ENCODE peak calls at places on chromosomes 7 and 10, in six cellular contexts. O is astrocyte of the spinal cord; A is ureter; R is WTC11; Q is stimulated activated CD8-positive, alpha-beta memory T cell treated with anti-CD3 and anti-CD28 coated beads, Interleukin-15, amount 100 ng/mL, for 24 hours; M is nucleus accumbens. F is an unnamed sample.

GRCh38 chr7:129385116-129385515 is 49.1 kb upstream of the STRIP2 start:
- DNase-seq in M (no peak), R (no peak), O (no peak), Q (no peak), A (no peak), F (no peak)

GRCh38 chr7:151954866-151955820 is 1.1 kb upstream of the GALNTL5 start:
- DNase-seq in M (no peak), A (peak), Q (no peak), O (no peak), R (no peak), F (no peak)

GRCh38 chr10:32197423-32197822 is 141.2 kb upstream of the KIF5B start:
- DNase-seq in A (no peak), R (no peak), M (no peak), Q (no peak), O (no peak), F (no peak)

GRCh38 chr10:114544045-114544659 is 113.9 kb downstream of the ABLIM1 start:
- DNase-seq in M (no peak), Q (no peak), R (no peak), A (peak), O (no peak), F (no peak)

GRCh38 chr7:15478401-15478800 is 83.4 kb downstream of the AGMO start:
- DNase-seq in Q (no peak), R (no peak), O (no peak), A (no peak), M (no peak), F (no peak)

GRCh38 chr10:93680414-93681047 is 21.9 kb downstream of the FRA10AC1 start:
- DNase-seq in O (peak), R (no peak), Q (no peak), M (no peak), A (no peak), F (no peak)

GRCh38 chr7:112400141-112400540 is 50.1 kb upstream of the IFRD1 start:
- DNase-seq in A (no peak), R (no peak), Q (no peak), M (no peak), O (peak), F (no peak)

GRCh38 chr7:115709664-115710063 is 320.9 kb downstream of the TFEC start:
- DNase-seq in A (no peak), O (no peak), R (no peak), M (no peak), Q (no peak), F (no peak)

GRCh38 chr10:6716521-6716920 is 136.4 kb upstream of the PRKCQ start:
- DNase-seq in Q (no peak), M (no peak), O (no peak), R (no peak), A (no peak), F (no peak)

GRCh38 chr7:97555845-97556431 is 175.9 kb upstream of the TAC1 start:
- DNase-seq in A (no peak), R (no peak), Q (no peak), O (no peak), M (no peak), F (no peak)

GRCh38 chr7:79361214-79361613 is 92.3 kb downstream of the MAGI2 start:
- DNase-seq in M (no peak), Q (no peak), O (no peak), R (peak), A (no peak), F (no peak)

GRCh38 chr7:961546-962400 is 7.3 kb upstream of the ADAP1 start:
- DNase-seq in Q (no peak), R (no peak), M (no peak), A (no peak), O (no peak), F (no peak)

GRCh38 chr7:148941598-148942280 is 57.6 kb upstream of the EZH2 start:
- DNase-seq in R (peak), A (peak), M (no peak), O (peak), Q (no peak), F (peak)

GRCh38 chr10:78516236-78516635 is 482.6 kb downstream of the RPS24 start:
- DNase-seq in Q (no peak), R (no peak), A (no peak), O (no peak), M (no peak), F (no peak)

GRCh38 chr10:9510626-9511025 is 1456.1 kb downstream of the GATA3 start:
- DNase-seq in M (no peak), A (no peak), O (no peak), R (no peak), Q (no peak), F (no peak)

GRCh38 chr10:25017247-25017590 is 807 bp downstream of the THNSL1 start:
- DNase-seq in Q (peak), M (no peak), R (no peak), A (no peak), O (no peak), F (no peak)

GRCh38 chr10:114698271-114699185 is 40.5 kb upstream of the ABLIM1 start:
- DNase-seq in Q (no peak), O (peak), A (no peak), M (no peak), R (no peak), F (no peak)

GRCh38 chr7:134847834-134848233 is 68.4 kb downstream of the CALD1 start:
- DNase-seq in A (no peak), O (no peak), Q (no peak), R (no peak), M (no peak), F (no peak)

GRCh38 chr7:102304668-102305067 is 18.0 kb downstream of the SH2B2 start:
- DNase-seq in M (no peak), Q (no peak), A (no peak), O (no peak), R (no peak), F (no peak)

GRCh38 chr7:10429516-10429915 is 544.2 kb upstream of the PHF14 start:
- DNase-seq in R (no peak), M (no peak), O (no peak), A (no peak), Q (no peak), F (no peak)

GRCh38 chr10:117663750-117664149 is 121.2 kb downstream of the EMX2 start:
- DNase-seq in M (no peak), O (peak), R (no peak), A (no peak), Q (no peak), F (no peak)

GRCh38 chr10:70260259-70260658 is 23.5 kb downstream of the NPFFR1 start:
- DNase-seq in R (peak), A (no peak), Q (no peak), O (no peak), M (no peak), F (no peak)

GRCh38 chr10:29646238-29646902 is 11.6 kb upstream of the SVIL start:
- DNase-seq in Q (no peak), M (no peak), O (peak), R (no peak), A (no peak), F (peak)

GRCh38 chr10:70432101-70432500 is 9.4 kb downstream of the NODAL start:
- DNase-seq in A (no peak), O (peak), Q (no peak), M (peak), R (no peak), F (no peak)

GRCh38 chr10:106285199-106285598 is 879.3 kb downstream of the SORCS1 start:
- DNase-seq in M (no peak), Q (no peak), A (no peak), O (no peak), R (no peak), F (no peak)

GRCh38 chr10:7385114-7385513 is 25.7 kb downstream of the SFMBT2 start:
- DNase-seq in O (no peak), R (no peak), M (no peak), Q (no peak), A (no peak), F (no peak)

GRCh38 chr7:65554-65953 is 126.8 kb upstream of the FAM20C start:
- DNase-seq in Q (no peak), M (no peak), O (no peak), R (no peak), A (no peak), F (no peak)

GRCh38 chr10:102186128-102186527 is 33.9 kb downstream of the NOLC1 start:
- DNase-seq in Q (no peak), A (no peak), R (no peak), O (no peak), M (no peak), F (no peak)

GRCh38 chr10:113335603-113336002 is 217.2 kb upstream of the HABP2 start:
- DNase-seq in M (no peak), A (no peak), R (no peak), O (peak), Q (no peak), F (no peak)

GRCh38 chr10:131464789-131465188 is 153.3 kb upstream of the TCERG1L start:
- DNase-seq in M (no peak), A (no peak), Q (no peak), R (no peak), O (no peak), F (no peak)

GRCh38 chr7:102050864-102051460 is 233.5 kb downstream of the CUX1 start:
- DNase-seq in M (no peak), A (no peak), O (no peak), Q (no peak), R (no peak), F (no peak)

GRCh38 chr7:70739646-70740045 is 392.3 kb upstream of the GALNT17 start:
- DNase-seq in Q (no peak), A (no peak), R (no peak), O (no peak), M (no peak), F (no peak)

GRCh38 chr7:13915891-13916290 is 73.6 kb downstream of the ETV1 start:
- DNase-seq in R (no peak), M (no peak), O (no peak), A (no peak), Q (no peak), F (no peak)

GRCh38 chr7:138186951-138187351 is 110.7 kb downstream of the AKR1D1 start:
- DNase-seq in A (no peak), Q (no peak), O (peak), M (no peak), R (no peak), F (no peak)